ENCODE peak calls at places on chromosomes 5 and 9, in six cellular contexts. A, O, R, B, I and F are unnamed samples.

GRCh38 chr5:160461378-160461777 is 39.7 kb downstream of the PTTG1 start:
- DNase-seq in I (no peak), A (no peak), O (no peak), B (no peak), R (no peak), F (no peak)

GRCh38 chr5:62265648-62266112 is 40.3 kb upstream of the KIF2A start:
- DNase-seq in R (no peak), A (no peak), I (no peak), O (no peak), B (no peak), F (no peak)

GRCh38 chr9:130215341-130216119 is 43.3 kb downstream of the NCS1 start:
- DNase-seq in A (no peak), O (no peak), I (no peak), R (no peak), B (no peak), F (no peak)

GRCh38 chr5:53419247-53419646 is 61.2 kb upstream of the FST start:
- DNase-seq in O (no peak), R (no peak), I (peak; percentile 64), B (no peak), A (no peak), F (no peak)

GRCh38 chr9:21801683-21802417 is 586 bp upstream of the MTAP start:
- DNase-seq in O (peak; percentile 95), I (peak; percentile 82), B (peak; percentile 69), R (peak; percentile 92), A (no peak), F (peak; percentile 87)

GRCh38 chr5:177453852-177454396 is 7.3 kb downstream of the PRR7 start:
- DNase-seq in R (no peak), B (no peak), A (no peak), O (no peak), I (no peak), F (no peak)

GRCh38 chr9:127742435-127743088 is 7.5 kb upstream of the TOR2A start:
- DNase-seq in O (peak; percentile 98), B (no peak), I (peak; percentile 88), R (peak; percentile 80), A (no peak), F (no peak)

GRCh38 chr9:792331-793260 is 48.9 kb upstream of the DMRT1 start:
- DNase-seq in B (no peak), A (no peak), R (no peak), O (no peak), I (no peak), F (no peak)

GRCh38 chr9:124498040-124498439 is 9.2 kb downstream of the NR5A1 start:
- DNase-seq in I (no peak), A (no peak), O (no peak), B (no peak), R (no peak), F (no peak)

GRCh38 chr5:171820561-171820960 is 34.9 kb downstream of the SMIM23 start:
- DNase-seq in I (no peak), O (peak; percentile 10), A (no peak), R (no peak), B (no peak), F (no peak)

GRCh38 chr5:74179701-74180100 is 460.8 kb downstream of the ENC1 start:
- DNase-seq in B (no peak), R (no peak), O (no peak), I (no peak), A (no peak), F (no peak)

GRCh38 chr9:107239474-107239873 is 43.6 kb upstream of the RAD23B start:
- DNase-seq in O (peak; percentile 44), I (no peak), B (no peak), R (no peak), A (no peak), F (no peak)

GRCh38 chr9:113368960-113369582 is 7.7 kb downstream of the HDHD3 start:
- DNase-seq in I (no peak), A (no peak), R (no peak), O (no peak), B (no peak), F (no peak)
- H3K4me1 ChIP-seq in I (no peaks in the 10 kb centered on the region), A (no peaks in the 10 kb centered on the region), R (no peaks in the 10 kb centered on the region), O (no peaks in the 10 kb centered on the region), B (no peaks in the 10 kb centered on the region), F (no peaks in the 10 kb centered on the region)

GRCh38 chr9:136373300-136374182 is at the start of gene CARD9:
- DNase-seq in R (peak; percentile 81), B (no peak), A (no peak), I (no peak), O (no peak), F (no peak)
- H3K4me1 ChIP-seq in R (peaks cover 12% of the 10 kb centered on the region), B (no peaks in the 10 kb centered on the region), A (no peaks in the 10 kb centered on the region), I (peaks cover 12% of the 10 kb centered on the region), O (no peaks in the 10 kb centered on the region), F (peaks cover 8% of the 10 kb centered on the region)

GRCh38 chr9:123263227-123263626 is 5.2 kb downstream of the STRBP start:
- DNase-seq in B (no peak), O (no peak), R (no peak), A (no peak), I (no peak), F (no peak)

GRCh38 chr9:123261006-123261677 is 7.2 kb downstream of the STRBP start:
- DNase-seq in R (no peak), B (no peak), O (no peak), I (no peak), A (no peak), F (no peak)

GRCh38 chr9:123260340-123260739 is 8.0 kb downstream of the STRBP start:
- DNase-seq in I (no peak), O (no peak), B (no peak), R (no peak), A (no peak), F (no peak)

GRCh38 chr9:123265833-123266232 is 2.6 kb downstream of the STRBP start:
- DNase-seq in I (no peak), A (no peak), B (no peak), R (no peak), O (peak; percentile 13), F (no peak)

GRCh38 chr9:123262338-123262737 is 6.0 kb downstream of the STRBP start:
- DNase-seq in R (no peak), B (no peak), A (no peak), I (no peak), O (no peak), F (no peak)
- H3K4me1 ChIP-seq in R (peaks cover 2% of the 10 kb centered on the region), B (no peaks in the 10 kb centered on the region), A (peaks cover 18% of the 10 kb centered on the region), I (peaks cover 4% of the 10 kb centered on the region), O (peaks cover 9% of the 10 kb centered on the region), F (no peaks in the 10 kb centered on the region)

DNA sequence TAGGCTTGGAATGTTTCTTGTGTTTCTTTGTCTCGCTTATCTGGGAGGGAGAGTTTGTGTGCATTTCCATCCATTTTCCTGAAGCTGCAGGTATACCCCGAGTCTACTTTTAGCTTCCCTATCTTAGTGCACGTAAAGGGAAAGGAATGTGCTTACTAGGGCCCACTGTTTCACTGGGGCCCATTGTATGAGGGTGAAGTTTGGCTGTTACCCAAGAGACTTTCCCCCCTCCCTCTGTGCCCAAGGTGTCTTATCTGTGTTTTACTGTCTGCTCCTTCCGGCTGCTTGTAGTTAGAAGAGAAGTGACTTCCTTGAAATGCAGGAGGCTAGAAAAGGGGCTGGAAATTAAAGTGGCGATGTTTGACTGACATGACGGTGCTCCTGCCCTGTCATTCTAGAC is 12.1 kb upstream of the BTNL3 start:
- DNase-seq in A (no peak), I (no peak), O (no peak), B (no peak), R (no peak), F (no peak)
- H3K4me1 ChIP-seq in A (no peaks in the 10 kb centered on the region), I (no peaks in the 10 kb centered on the region), O (no peaks in the 10 kb centered on the region), B (no peaks in the 10 kb centered on the region), R (no peaks in the 10 kb centered on the region), F (no peaks in the 10 kb centered on the region)

DNA sequence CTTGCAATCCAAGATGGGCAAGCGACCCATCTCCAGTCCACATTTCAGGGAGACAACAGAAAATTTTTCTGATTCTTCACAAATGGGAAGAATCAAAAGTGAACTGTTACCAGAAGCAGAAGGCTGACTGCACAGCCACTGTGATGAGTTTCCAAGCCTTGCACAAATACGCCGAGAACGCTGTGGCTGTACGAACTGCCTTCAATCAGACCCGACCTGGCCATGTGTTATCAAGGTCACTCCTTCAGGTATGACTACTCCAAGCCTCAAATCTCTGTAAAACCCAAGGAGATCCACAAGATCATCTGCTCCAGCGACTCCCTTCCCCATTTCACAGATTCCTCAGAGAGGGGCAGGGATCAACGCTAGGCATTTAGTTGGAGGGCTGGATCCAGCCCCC is 26.9 kb downstream of the RAPGEF1 start:
- DNase-seq in B (no peak), I (no peak), R (no peak), A (no peak), O (no peak), F (no peak)
- H3K4me1 ChIP-seq in B (peaks cover 58% of the 10 kb centered on the region), I (peaks cover 46% of the 10 kb centered on the region), R (peaks cover 87% of the 10 kb centered on the region), A (peaks cover 24% of the 10 kb centered on the region), O (peaks cover 7% of the 10 kb centered on the region), F (no peaks in the 10 kb centered on the region)

GRCh38 chr5:1503301-1504243 is 20.2 kb downstream of the LPCAT1 start:
- DNase-seq in A (peak; percentile 22), R (peak; percentile 56), B (peak; percentile 50), O (no peak), I (no peak), F (no peak)

GRCh38 chr5:1506242-1507015 is 17.3 kb downstream of the LPCAT1 start:
- DNase-seq in O (no peak), A (no peak), R (peak; percentile 75), B (no peak), I (no peak), F (no peak)

GRCh38 chr5:1504244-1504595 is 19.5 kb downstream of the LPCAT1 start:
- DNase-seq in A (no peak), I (no peak), O (no peak), B (no peak), R (no peak), F (no peak)

GRCh38 chr5:1505506-1506241 is 18.1 kb downstream of the LPCAT1 start:
- DNase-seq in R (peak; percentile 68), I (no peak), O (peak; percentile 31), B (no peak), A (no peak), F (no peak)

GRCh38 chr5:1504617-1505016 is 19.1 kb downstream of the LPCAT1 start:
- DNase-seq in B (no peak), I (no peak), A (no peak), O (no peak), R (no peak), F (no peak)
- H3K4me1 ChIP-seq in B (peaks cover 16% of the 10 kb centered on the region), I (no peaks in the 10 kb centered on the region), A (peaks cover 23% of the 10 kb centered on the region), O (peaks cover 4% of the 10 kb centered on the region), R (peaks cover 46% of the 10 kb centered on the region), F (no peaks in the 10 kb centered on the region)